ENCODE peak calls at places on chromosomes 2 and 18, in eight cellular contexts. B, E, A, F, Z, J, M and Y are unnamed samples.

GRCh38 chr2:39487398-39488250 is 50.5 kb upstream of the MAP4K3 start:
- DNase-seq in B (no peak), E (no peak), A (no peak), F (no peak), Z (no peak), J (no peak), M (no peak), Y (no peak)

GRCh38 chr2:381919-382833 is 94.3 kb upstream of the ALKAL2 start:
- DNase-seq in B (no peak), E (no peak), A (no peak), F (no peak), Z (no peak), J (no peak), M (no peak), Y (no peak)

GRCh38 chr2:118150294-118150693 is 62.0 kb downstream of the INSIG2 start:
- DNase-seq in B (no peak), E (no peak), A (no peak), F (no peak), Z (no peak), J (no peak), M (no peak), Y (no peak)

GRCh38 chr18:35189510-35189909 is 51.3 kb upstream of the ZNF397 start:
- DNase-seq in B (no peak), E (no peak), A (no peak), F (no peak), Z (peak; percentile 93), J (no peak), M (no peak), Y (no peak)

GRCh38 chr2:106960633-106961205 is 74.8 kb upstream of the ST6GAL2 start:
- DNase-seq in B (no peak), E (no peak), A (no peak), F (no peak), Z (no peak), J (no peak), M (no peak), Y (peak; percentile 60)

GRCh38 chr2:159867557-159868330 is 69.7 kb upstream of the CD302 start:
- DNase-seq in B (no peak), E (no peak), A (no peak), F (no peak), Z (no peak), J (no peak), M (no peak), Y (no peak)

GRCh38 chr2:22282902-22283301 is 1102.1 kb upstream of the KLHL29 start:
- DNase-seq in B (no peak), E (no peak), A (no peak), F (no peak), Z (no peak), J (peak; percentile 10), M (no peak), Y (no peak)

GRCh38 chr2:108128226-108128786 is 111.5 kb upstream of the SULT1C3 start:
- DNase-seq in B (no peak), E (no peak), A (no peak), F (no peak), Z (no peak), J (no peak), M (no peak), Y (no peak)

GRCh38 chr2:83282067-83282795 is 1176.8 kb downstream of the SUCLG1 start:
- DNase-seq in B (no peak), E (no peak), A (no peak), F (peak; percentile 9), Z (no peak), J (no peak), M (no peak), Y (no peak)

GRCh38 chr18:14089781-14090180 is 42.5 kb downstream of the ZNF519 start:
- DNase-seq in B (no peak), E (no peak), A (peak; percentile 75), F (no peak), Z (no peak), J (no peak), M (no peak), Y (no peak)